ENCODE peak calls at places on chromosomes 13 and 19, in seven cellular contexts. S is activated CD4-positive, alpha-beta T cell treated with anti-CD3 and anti-CD28 coated beads for 48 hours; J is brain pericyte; I is left colon; L is iris pigment epithelial cell; N is ovary; P is A549. E is an unnamed sample.

GRCh38 chr19:31312004-31312403 is 37.2 kb downstream of the TSHZ3 start:
- DNase-seq in N (no peak), I (no peak), P (no peak), J (no peak), L (peak), S (peak), E (no peak)

GRCh38 chr19:4556574-4557185 is 2.8 kb downstream of the SEMA6B start:
- DNase-seq in P (peak), J (no peak), N (no peak), S (peak), L (no peak), I (peak), E (no peak)

GRCh38 chr19:8631425-8631819 is 989 bp downstream of the NFILZ start:
- DNase-seq in S (no peak), L (peak), I (no peak), P (peak), N (no peak), J (peak), E (no peak)

GRCh38 chr19:35757749-35758608 is at the start of gene PROSER3:
- DNase-seq in P (peak), I (peak), N (peak), S (peak), L (peak), J (peak), E (peak)

GRCh38 chr19:14112809-14113385 is 4.7 kb downstream of the PRKACA start:
- DNase-seq in I (no peak), S (no peak), P (no peak), N (peak), J (no peak), L (no peak), E (no peak)

GRCh38 chr19:53076984-53077383 is 26.2 kb downstream of the ZNF160 start:
- DNase-seq in L (peak), P (no peak), N (peak), S (peak), J (no peak), I (no peak), E (no peak)

GRCh38 chr19:39843919-39844793 is 2.0 kb downstream of the FBL start:
- DNase-seq in S (peak), I (no peak), N (no peak), L (peak), J (no peak), P (peak), E (no peak)

GRCh38 chr13:113187905-113188595 is 20.4 kb downstream of the PCID2 start:
- DNase-seq in J (peak), I (no peak), P (no peak), L (peak), S (no peak), N (no peak), E (no peak)

GRCh38 chr13:33279898-33280549 is 5.5 kb downstream of the STARD13 start:
- DNase-seq in L (peak), I (no peak), J (no peak), P (peak), S (no peak), N (no peak), E (no peak)

GRCh38 chr13:51444922-51445321 is 7.9 kb downstream of the INTS6 start:
- DNase-seq in I (no peak), S (no peak), J (no peak), P (peak), L (peak), N (no peak), E (no peak)

GRCh38 chr13:63305641-63306133 is 1890.0 kb upstream of the PCDH20 start:
- DNase-seq in N (no peak), J (no peak), L (no peak), I (no peak), S (no peak), P (no peak), E (no peak)

GRCh38 chr19:48480151-48480475 is 10.9 kb downstream of the CYTH2 start:
- DNase-seq in I (peak), S (peak), L (peak), N (peak), P (no peak), J (no peak), E (no peak)

GRCh38 chr19:2046046-2046907 is 4.8 kb downstream of the MKNK2 start:
- DNase-seq in P (no peak), N (no peak), S (no peak), L (no peak), J (no peak), I (no peak), E (no peak)

GRCh38 chr19:5686647-5687359 is 3.3 kb upstream of the RPL36 start:
- DNase-seq in P (peak), S (peak), L (peak), J (peak), N (peak), I (peak), E (peak)

GRCh38 chr13:72145383-72145782 is 278.4 kb upstream of the DACH1 start:
- DNase-seq in P (no peak), S (no peak), N (no peak), J (no peak), L (peak), I (no peak), E (no peak)

GRCh38 chr13:30907167-30907761 is 1.2 kb downstream of the MEDAG start:
- DNase-seq in N (no peak), L (peak), P (no peak), I (no peak), J (peak), S (no peak), E (no peak)

GRCh38 chr19:46015080-46015960 is 7.5 kb downstream of the PGLYRP1 start:
- DNase-seq in N (no peak), L (peak), S (peak), J (no peak), I (peak), P (peak), E (no peak)

GRCh38 chr13:27406178-27406939 is 18.1 kb upstream of the GTF3A start:
- DNase-seq in J (no peak), I (no peak), L (peak), S (no peak), P (peak), N (no peak), E (no peak)

GRCh38 chr13:94313321-94313720 is 166.2 kb downstream of the DCT start:
- DNase-seq in S (no peak), J (no peak), L (no peak), P (no peak), N (no peak), I (no peak), E (no peak)

GRCh38 chr19:17671906-17672305 is 16.2 kb downstream of the UNC13A start:
- DNase-seq in S (peak), L (peak), P (no peak), N (no peak), J (no peak), I (no peak), E (no peak)

GRCh38 chr19:28656644-28657043 is 556.3 kb downstream of the UQCRFS1 start:
- DNase-seq in J (no peak), N (no peak), I (no peak), L (no peak), S (no peak), P (no peak), E (no peak)